ENCODE peak calls at places on chromosomes 2 and 18, in ten cellular contexts. One of them, this sample, is unnamed.

GRCh38 chr2:138373993-138374408 is 127.6 kb upstream of the SPOPL start:
- DNase-seq in LHCN-M2: peak
- DNase-seq in ACHN: peak
- DNase-seq in pulmonary artery endothelial cell: peak
- DNase-seq in GM10248: peak
- DNase-seq in fibroblast of villous mesenchyme: peak
- DNase-seq in CD8-positive, alpha-beta T cell: no peak
- DNase-seq in neural crest cell: no peak
- DNase-seq in CD4-positive, alpha-beta T cell: no peak
- DNase-seq in endothelial cell: no peak
- DNase-seq in this sample: no peak

GRCh38 chr2:181573140-181573736 is 83.7 kb downstream of the CERKL start:
- DNase-seq in endothelial cell: peak
- DNase-seq in GM10248: no peak
- DNase-seq in LHCN-M2: peak
- DNase-seq in fibroblast of villous mesenchyme: peak
- DNase-seq in pulmonary artery endothelial cell: no peak
- DNase-seq in CD8-positive, alpha-beta T cell: no peak
- DNase-seq in neural crest cell: no peak
- DNase-seq in ACHN: peak
- DNase-seq in CD4-positive, alpha-beta T cell: no peak
- DNase-seq in this sample: no peak

GRCh38 chr2:174021056-174021656 is 56.0 kb upstream of the SP3 start:
- DNase-seq in fibroblast of villous mesenchyme: no peak
- DNase-seq in pulmonary artery endothelial cell: no peak
- DNase-seq in ACHN: no peak
- DNase-seq in CD8-positive, alpha-beta T cell: no peak
- DNase-seq in CD4-positive, alpha-beta T cell: no peak
- DNase-seq in GM10248: no peak
- DNase-seq in LHCN-M2: no peak
- DNase-seq in endothelial cell: no peak
- DNase-seq in neural crest cell: no peak
- DNase-seq in this sample: no peak

GRCh38 chr2:152407204-152407721 is 72.3 kb downstream of the FMNL2 start:
- DNase-seq in ACHN: peak
- DNase-seq in pulmonary artery endothelial cell: no peak
- DNase-seq in endothelial cell: peak
- DNase-seq in GM10248: peak
- DNase-seq in CD8-positive, alpha-beta T cell: no peak
- DNase-seq in fibroblast of villous mesenchyme: peak
- DNase-seq in neural crest cell: peak
- DNase-seq in CD4-positive, alpha-beta T cell: no peak
- DNase-seq in LHCN-M2: peak
- DNase-seq in this sample: no peak

GRCh38 chr2:215626812-215627281 is 191.0 kb upstream of the FN1 start:
- DNase-seq in CD8-positive, alpha-beta T cell: no peak
- DNase-seq in CD4-positive, alpha-beta T cell: no peak
- DNase-seq in fibroblast of villous mesenchyme: peak
- DNase-seq in LHCN-M2: no peak
- DNase-seq in neural crest cell: no peak
- DNase-seq in endothelial cell: no peak
- DNase-seq in GM10248: no peak
- DNase-seq in ACHN: no peak
- DNase-seq in pulmonary artery endothelial cell: peak
- DNase-seq in this sample: no peak

GRCh38 chr18:23964282-23965238 is 50.0 kb upstream of the TTC39C start:
- DNase-seq in fibroblast of villous mesenchyme: no peak
- DNase-seq in CD8-positive, alpha-beta T cell: peak
- DNase-seq in pulmonary artery endothelial cell: no peak
- DNase-seq in neural crest cell: no peak
- DNase-seq in ACHN: peak
- DNase-seq in GM10248: no peak
- DNase-seq in endothelial cell: no peak
- DNase-seq in LHCN-M2: no peak
- DNase-seq in CD4-positive, alpha-beta T cell: peak
- DNase-seq in this sample: no peak

GRCh38 chr18:69365658-69366057 is 35.0 kb upstream of the DOK6 start:
- DNase-seq in CD4-positive, alpha-beta T cell: no peak
- DNase-seq in LHCN-M2: no peak
- DNase-seq in fibroblast of villous mesenchyme: no peak
- DNase-seq in neural crest cell: no peak
- DNase-seq in ACHN: no peak
- DNase-seq in GM10248: no peak
- DNase-seq in CD8-positive, alpha-beta T cell: no peak
- DNase-seq in pulmonary artery endothelial cell: no peak
- DNase-seq in endothelial cell: no peak
- DNase-seq in this sample: no peak

GRCh38 chr2:15096873-15097272 is 464.3 kb downstream of the NBAS start:
- DNase-seq in pulmonary artery endothelial cell: no peak
- DNase-seq in CD4-positive, alpha-beta T cell: no peak
- DNase-seq in CD8-positive, alpha-beta T cell: no peak
- DNase-seq in ACHN: no peak
- DNase-seq in fibroblast of villous mesenchyme: no peak
- DNase-seq in GM10248: no peak
- DNase-seq in neural crest cell: no peak
- DNase-seq in endothelial cell: no peak
- DNase-seq in LHCN-M2: no peak
- DNase-seq in this sample: no peak

GRCh38 chr2:174465327-174465726 is 21.5 kb downstream of the GPR155 start:
- DNase-seq in fibroblast of villous mesenchyme: peak
- DNase-seq in CD4-positive, alpha-beta T cell: no peak
- DNase-seq in LHCN-M2: peak
- DNase-seq in CD8-positive, alpha-beta T cell: no peak
- DNase-seq in endothelial cell: no peak
- DNase-seq in pulmonary artery endothelial cell: no peak
- DNase-seq in ACHN: peak
- DNase-seq in neural crest cell: no peak
- DNase-seq in GM10248: no peak
- DNase-seq in this sample: no peak

GRCh38 chr2:128501022-128501690 is 182.5 kb upstream of the HS6ST1 start:
- DNase-seq in fibroblast of villous mesenchyme: no peak
- DNase-seq in GM10248: no peak
- DNase-seq in CD8-positive, alpha-beta T cell: no peak
- DNase-seq in neural crest cell: no peak
- DNase-seq in endothelial cell: no peak
- DNase-seq in LHCN-M2: no peak
- DNase-seq in CD4-positive, alpha-beta T cell: no peak
- DNase-seq in pulmonary artery endothelial cell: no peak
- DNase-seq in ACHN: no peak
- DNase-seq in this sample: no peak

GRCh38 chr2:91477731-91478672 is 2786.5 kb downstream of the RPIA start:
- DNase-seq in neural crest cell: no peak
- DNase-seq in GM10248: peak
- DNase-seq in fibroblast of villous mesenchyme: no peak
- DNase-seq in CD8-positive, alpha-beta T cell: no peak
- DNase-seq in pulmonary artery endothelial cell: no peak
- DNase-seq in CD4-positive, alpha-beta T cell: no peak
- DNase-seq in endothelial cell: no peak
- DNase-seq in ACHN: no peak
- DNase-seq in LHCN-M2: no peak
- DNase-seq in this sample: no peak

GRCh38 chr2:240132651-240132980 is 3.5 kb downstream of the COPS9 start:
- DNase-seq in LHCN-M2: no peak
- DNase-seq in CD8-positive, alpha-beta T cell: no peak
- DNase-seq in CD4-positive, alpha-beta T cell: no peak
- DNase-seq in fibroblast of villous mesenchyme: no peak
- DNase-seq in neural crest cell: no peak
- DNase-seq in pulmonary artery endothelial cell: no peak
- DNase-seq in endothelial cell: no peak
- DNase-seq in ACHN: no peak
- DNase-seq in GM10248: no peak
- DNase-seq in this sample: no peak

GRCh38 chr2:44342854-44343253 is 18.4 kb downstream of the PREPL start:
- DNase-seq in GM10248: no peak
- DNase-seq in fibroblast of villous mesenchyme: peak
- DNase-seq in CD8-positive, alpha-beta T cell: no peak
- DNase-seq in ACHN: peak
- DNase-seq in endothelial cell: no peak
- DNase-seq in LHCN-M2: peak
- DNase-seq in neural crest cell: no peak
- DNase-seq in CD4-positive, alpha-beta T cell: no peak
- DNase-seq in pulmonary artery endothelial cell: no peak
- DNase-seq in this sample: no peak

GRCh38 chr2:1730047-1730937 is 14.0 kb downstream of the PXDN start:
- DNase-seq in neural crest cell: no peak
- DNase-seq in endothelial cell: no peak
- DNase-seq in GM10248: no peak
- DNase-seq in CD8-positive, alpha-beta T cell: no peak
- DNase-seq in LHCN-M2: peak
- DNase-seq in pulmonary artery endothelial cell: no peak
- DNase-seq in fibroblast of villous mesenchyme: peak
- DNase-seq in CD4-positive, alpha-beta T cell: no peak
- DNase-seq in ACHN: peak
- DNase-seq in this sample: no peak

GRCh38 chr2:71696381-71696780 is 243.0 kb downstream of the DYSF start:
- DNase-seq in neural crest cell: no peak
- DNase-seq in endothelial cell: no peak
- DNase-seq in pulmonary artery endothelial cell: no peak
- DNase-seq in CD8-positive, alpha-beta T cell: no peak
- DNase-seq in ACHN: no peak
- DNase-seq in LHCN-M2: no peak
- DNase-seq in GM10248: no peak
- DNase-seq in CD4-positive, alpha-beta T cell: no peak
- DNase-seq in fibroblast of villous mesenchyme: no peak
- DNase-seq in this sample: no peak

GRCh38 chr2:100577777-100578176 is 15.0 kb downstream of the PDCL3 start:
- DNase-seq in GM10248: no peak
- DNase-seq in neural crest cell: no peak
- DNase-seq in ACHN: no peak
- DNase-seq in CD8-positive, alpha-beta T cell: no peak
- DNase-seq in pulmonary artery endothelial cell: no peak
- DNase-seq in CD4-positive, alpha-beta T cell: no peak
- DNase-seq in endothelial cell: no peak
- DNase-seq in LHCN-M2: no peak
- DNase-seq in fibroblast of villous mesenchyme: no peak
- DNase-seq in this sample: no peak

GRCh38 chr2:23803965-23804542 is 122.9 kb downstream of the ATAD2B start:
- DNase-seq in neural crest cell: no peak
- DNase-seq in endothelial cell: peak
- DNase-seq in LHCN-M2: peak
- DNase-seq in CD8-positive, alpha-beta T cell: no peak
- DNase-seq in GM10248: no peak
- DNase-seq in CD4-positive, alpha-beta T cell: no peak
- DNase-seq in ACHN: peak
- DNase-seq in pulmonary artery endothelial cell: no peak
- DNase-seq in fibroblast of villous mesenchyme: peak
- DNase-seq in this sample: no peak

GRCh38 chr2:15726321-15727057 is 134.8 kb downstream of the DDX1 start:
- DNase-seq in LHCN-M2: no peak
- DNase-seq in pulmonary artery endothelial cell: no peak
- DNase-seq in GM10248: no peak
- DNase-seq in CD4-positive, alpha-beta T cell: no peak
- DNase-seq in endothelial cell: no peak
- DNase-seq in fibroblast of villous mesenchyme: no peak
- DNase-seq in CD8-positive, alpha-beta T cell: no peak
- DNase-seq in ACHN: no peak
- DNase-seq in neural crest cell: no peak
- DNase-seq in this sample: no peak

GRCh38 chr2:38653380-38653714 is 12.6 kb upstream of the GALM start:
- DNase-seq in CD8-positive, alpha-beta T cell: no peak
- DNase-seq in LHCN-M2: no peak
- DNase-seq in fibroblast of villous mesenchyme: no peak
- DNase-seq in neural crest cell: no peak
- DNase-seq in endothelial cell: no peak
- DNase-seq in pulmonary artery endothelial cell: no peak
- DNase-seq in ACHN: no peak
- DNase-seq in GM10248: no peak
- DNase-seq in CD4-positive, alpha-beta T cell: no peak
- DNase-seq in this sample: no peak

GRCh38 chr2:120066708-120067547 is 54.1 kb downstream of the EPB41L5 start:
- DNase-seq in ACHN: no peak
- DNase-seq in CD8-positive, alpha-beta T cell: no peak
- DNase-seq in CD4-positive, alpha-beta T cell: no peak
- DNase-seq in pulmonary artery endothelial cell: no peak
- DNase-seq in LHCN-M2: no peak
- DNase-seq in fibroblast of villous mesenchyme: peak
- DNase-seq in GM10248: no peak
- DNase-seq in neural crest cell: no peak
- DNase-seq in endothelial cell: no peak
- DNase-seq in this sample: no peak

GRCh38 chr2:157751462-157752058 is 122.9 kb upstream of the ACVR1C start:
- DNase-seq in CD4-positive, alpha-beta T cell: peak
- DNase-seq in endothelial cell: peak
- DNase-seq in neural crest cell: no peak
- DNase-seq in fibroblast of villous mesenchyme: peak
- DNase-seq in GM10248: no peak
- DNase-seq in LHCN-M2: peak
- DNase-seq in ACHN: no peak
- DNase-seq in CD8-positive, alpha-beta T cell: no peak
- DNase-seq in pulmonary artery endothelial cell: no peak
- DNase-seq in this sample: no peak

GRCh38 chr2:12717988-12718661 is 1.4 kb downstream of the TRIB2 start:
- DNase-seq in ACHN: no peak
- DNase-seq in neural crest cell: peak
- DNase-seq in pulmonary artery endothelial cell: no peak
- DNase-seq in endothelial cell: peak
- DNase-seq in CD4-positive, alpha-beta T cell: peak
- DNase-seq in LHCN-M2: no peak
- DNase-seq in fibroblast of villous mesenchyme: peak
- DNase-seq in CD8-positive, alpha-beta T cell: no peak
- DNase-seq in GM10248: no peak
- DNase-seq in this sample: peak

This sample was measured in activated T-helper 2 cell treated with anti-CD3 and anti-CD28 coated beads, Interferon-gamma antibody, Interleukin-2, Interleukin-4, amounts not matched to agents 10 μg/mL and 5 μg/mL and 100 μg/mL, durations not matched to agents 14 hours and 24 hours and 36 hours.